ENCODE peak calls at places on chromosome 10, in four cellular contexts. O is kidney epithelial cell, P is hepatocyte, E is transverse colon. U is an unnamed sample.

GRCh38 chr10:73889014-73889413 is 14.7 kb upstream of the CAMK2G start:
- DNase-seq in O (no peak), P (peak), E (peak), U (peak)

GRCh38 chr10:103709341-103709920 is 145.9 kb downstream of the SH3PXD2A start:
- DNase-seq in O (peak), P (no peak), E (no peak), U (no peak)

GRCh38 chr10:24518981-24519597 is 204.6 kb downstream of the ARHGAP21 start:
- DNase-seq in O (no peak), P (peak), E (peak), U (no peak)

GRCh38 chr10:79488870-79489269 is 23.5 kb upstream of the EIF5AL1 start:
- DNase-seq in O (no peak), P (no peak), E (no peak), U (no peak)

GRCh38 chr10:101046332-101047238 is 15.2 kb upstream of the KAZALD1 start:
- DNase-seq in O (no peak), P (no peak), E (no peak), U (no peak)

GRCh38 chr10:111211756-111212155 is 134.9 kb downstream of the ADRA2A start:
- DNase-seq in O (peak), P (peak), E (no peak), U (no peak)

GRCh38 chr10:24209946-24210491 is 1.1 kb downstream of the KIAA1217 start:
- DNase-seq in O (peak), P (peak), E (no peak), U (peak)

GRCh38 chr10:48470115-48470892 is 134.6 kb downstream of the ARHGAP22 start:
- DNase-seq in O (no peak), P (peak), E (no peak), U (no peak)

GRCh38 chr10:34936061-34936460 is 121.0 kb upstream of the PARD3 start:
- DNase-seq in O (no peak), P (no peak), E (no peak), U (no peak)

GRCh38 chr10:125844673-125845300 is 21.4 kb downstream of the BCCIP start:
- DNase-seq in O (no peak), P (no peak), E (no peak), U (no peak)

GRCh38 chr10:26310361-26310760 is 93.8 kb downstream of the GAD2 start:
- DNase-seq in O (no peak), P (no peak), E (no peak), U (no peak)

GRCh38 chr10:50416181-50416824 is 165.0 kb upstream of the ASAH2 start:
- DNase-seq in O (no peak), P (no peak), E (no peak), U (no peak)

GRCh38 chr10:130339911-130340310 is 203.7 kb downstream of the GLRX3 start:
- DNase-seq in O (no peak), P (no peak), E (no peak), U (no peak)

GRCh38 chr10:49534670-49535381 is 4.1 kb downstream of the ERCC6 start:
- DNase-seq in O (no peak), P (no peak), E (no peak), U (peak)

GRCh38 chr10:132281915-132282666 is 25.7 kb downstream of the STK32C start:
- DNase-seq in O (no peak), P (no peak), E (no peak), U (no peak)

GRCh38 chr10:59865101-59865500 is 41.3 kb downstream of the CCDC6 start:
- DNase-seq in O (peak), P (peak), E (peak), U (no peak)

GRCh38 chr10:124536496-124537050 is 75.0 kb downstream of the LHPP start:
- DNase-seq in O (no peak), P (no peak), E (no peak), U (no peak)

GRCh38 chr10:43685744-43686143 is 37.1 kb upstream of the ZNF32 start:
- DNase-seq in O (no peak), P (no peak), E (no peak), U (no peak)

GRCh38 chr10:43684198-43684559 is 35.5 kb upstream of the ZNF32 start:
- DNase-seq in O (no peak), P (no peak), E (no peak), U (no peak)

GRCh38 chr10:43682956-43683355 is 34.3 kb upstream of the ZNF32 start:
- DNase-seq in O (no peak), P (no peak), E (no peak), U (no peak)

GRCh38 chr10:43681721-43682120 is 33.0 kb upstream of the ZNF32 start:
- DNase-seq in O (no peak), P (no peak), E (no peak), U (no peak)

GRCh38 chr10:43683451-43684197 is 34.9 kb upstream of the ZNF32 start:
- DNase-seq in O (no peak), P (no peak), E (no peak), U (no peak)
- TF ChIP-seq CTCF in O (peak), P (peak), E (no peak), U (peak)

DNA sequence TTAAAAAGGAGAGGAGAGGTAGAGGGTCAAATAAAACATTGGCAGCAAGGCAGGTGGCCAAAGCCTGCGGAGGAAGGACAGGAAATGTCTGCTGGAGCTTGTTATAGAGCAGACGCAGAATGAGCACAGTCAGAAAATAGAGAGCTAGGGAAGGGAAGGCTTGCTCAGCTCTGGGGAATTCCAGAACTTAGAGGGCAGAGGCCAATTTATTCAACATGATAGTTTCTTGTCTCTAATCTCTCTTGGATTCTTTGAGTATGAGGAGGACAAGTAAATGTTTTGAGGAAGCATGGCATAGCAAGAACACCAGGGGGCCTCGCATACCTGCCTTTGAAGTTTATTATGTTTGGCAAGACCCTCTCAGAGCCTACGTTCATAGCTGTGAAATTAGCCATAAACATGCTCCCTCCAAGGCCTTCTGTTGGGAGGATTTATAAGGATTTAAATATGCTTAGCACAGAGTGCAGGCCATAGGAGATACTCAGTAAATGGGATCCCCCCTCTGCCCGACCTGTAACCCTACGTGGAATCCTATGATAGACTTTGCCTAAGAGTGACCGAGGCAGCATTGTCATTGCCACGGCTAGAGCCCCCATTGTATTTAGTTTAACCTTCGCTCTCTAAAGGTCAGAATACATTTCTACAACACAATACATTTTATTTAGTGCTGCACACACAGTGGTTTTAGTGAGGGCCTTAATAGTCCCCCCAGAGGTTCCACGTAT is 293.9 kb downstream of the CCDC3 start:
- DNase-seq in O (peak), P (peak), E (peak), U (no peak)
- TF ChIP-seq CTCF in O (peak), P (peak), E (peak), U (peak)

GRCh38 chr10:97633921-97634320 is 621 bp upstream of the MORN4 start:
- DNase-seq in O (no peak), P (no peak), E (peak), U (peak)
- TF ChIP-seq CTCF in O (peak), P (no peak), E (peak), U (no peak)

DNA sequence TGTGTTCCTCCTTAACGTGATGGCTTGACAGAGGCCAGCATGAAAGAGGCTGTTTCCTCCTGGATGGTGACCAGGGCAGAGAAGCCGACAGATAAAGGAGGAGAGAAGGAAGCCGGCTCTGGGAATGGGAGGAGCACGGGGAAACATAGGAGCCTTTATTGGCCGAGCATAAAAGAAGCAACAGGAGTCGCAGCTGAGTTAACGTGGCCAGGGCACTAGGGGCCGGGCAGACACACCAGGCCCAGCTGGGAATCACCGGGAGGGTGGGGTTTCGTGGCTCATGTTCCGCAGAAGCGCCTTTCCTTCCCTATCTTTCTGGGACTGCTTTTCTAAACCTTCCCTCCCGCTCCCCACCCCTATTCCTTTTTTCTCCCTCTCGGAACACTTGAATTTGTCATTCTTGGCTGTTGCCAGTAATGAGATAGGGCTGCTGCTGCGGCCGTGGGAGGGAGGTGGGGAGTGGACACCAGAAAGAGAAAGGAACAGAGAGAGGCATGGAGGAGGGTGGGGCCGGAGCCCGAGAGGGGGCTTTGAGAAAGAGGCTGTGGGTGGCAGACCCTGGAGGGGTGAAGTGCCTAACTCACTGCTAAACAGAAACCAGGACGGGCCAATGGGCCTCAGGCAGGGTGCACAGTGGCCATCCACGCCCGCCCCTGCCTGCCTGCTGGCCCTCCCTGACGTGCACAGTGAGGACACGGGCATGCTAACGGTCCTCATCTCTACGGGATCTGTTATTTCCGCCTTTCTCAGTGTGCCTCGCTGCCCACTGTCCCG is 65.2 kb downstream of the COL13A1 start:
- DNase-seq in O (no peak), P (peak), E (peak), U (no peak)
- TF ChIP-seq CTCF in O (no peak), P (no peak), E (no peak), U (no peak)

DNA sequence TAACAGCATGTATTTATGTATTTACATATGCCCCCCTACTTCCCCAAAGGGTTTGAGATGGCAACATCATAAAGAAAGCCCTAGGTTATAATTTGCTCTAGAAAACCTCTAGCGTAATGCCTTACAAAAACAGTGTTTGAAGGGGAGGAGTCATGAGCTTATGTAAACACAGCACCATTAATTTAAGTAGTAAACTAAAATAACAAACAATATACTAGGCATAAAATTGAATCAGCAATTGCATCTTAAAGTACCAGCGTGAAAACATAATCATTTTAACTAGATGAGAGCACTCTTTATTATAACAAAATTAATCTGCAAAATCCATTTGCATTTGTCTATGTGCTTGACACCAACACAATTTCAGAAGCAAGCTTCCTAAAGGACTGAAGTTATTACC is 507.2 kb upstream of the NRP1 start:
- DNase-seq in O (no peak), P (no peak), E (no peak), U (no peak)
- TF ChIP-seq CTCF in O (no peak), P (no peak), E (no peak), U (no peak)

DNA sequence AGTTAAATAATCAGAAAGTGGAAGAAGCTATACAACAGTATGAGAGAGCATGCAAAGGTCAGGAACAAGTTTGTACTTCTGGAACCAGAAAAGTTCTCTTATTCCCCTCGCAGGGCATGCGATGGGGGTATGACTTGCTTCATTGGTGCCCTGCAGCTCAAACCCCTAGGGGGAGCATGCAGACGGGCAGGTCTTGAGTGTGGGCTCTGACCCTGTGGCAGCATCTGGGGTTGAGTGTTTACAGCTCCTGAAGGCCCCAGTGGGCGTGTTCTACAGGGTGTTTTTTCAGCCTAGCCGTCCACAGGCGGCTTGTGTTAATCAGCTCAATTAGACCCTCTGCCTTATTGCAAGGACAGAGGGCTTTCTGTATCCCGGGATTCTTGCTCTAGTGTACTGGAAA is 44.5 kb downstream of the KIF20B start:
- DNase-seq in O (no peak), P (no peak), E (no peak), U (no peak)
- TF ChIP-seq CTCF in O (no peak), P (no peak), E (no peak), U (no peak)

U was measured in GM06990.